ENCODE peak calls at places on chromosomes 13 and 19, in seven cellular contexts. C is PC-9, H is transverse colon, K is upper lobe of right lung, A is ascending aorta, Y is GM12865, N is psoas muscle. U is an unnamed sample.

GRCh38 chr19:47109541-47110375 is 3.8 kb downstream of the ZC3H4 start:
- DNase-seq in C (no peak), H (peak), K (no peak), A (no peak), Y (peak), N (no peak), U (peak)

GRCh38 chr13:19634129-19634740 is 776 bp downstream of the MPHOSPH8 start:
- DNase-seq in C (peak), H (peak), K (no peak), A (no peak), Y (no peak), N (no peak), U (no peak)

GRCh38 chr13:77599351-77599750 is 63.8 kb downstream of the SCEL start:
- DNase-seq in C (no peak), H (no peak), K (no peak), A (no peak), Y (no peak), N (no peak), U (no peak)

GRCh38 chr13:99864627-99864990 is 107.0 kb downstream of the ZIC5 start:
- DNase-seq in C (no peak), H (no peak), K (no peak), A (no peak), Y (no peak), N (no peak), U (no peak)

GRCh38 chr13:40402931-40403412 is 263.5 kb downstream of the FOXO1 start:
- DNase-seq in C (peak), H (no peak), K (no peak), A (no peak), Y (no peak), N (no peak), U (no peak)

GRCh38 chr13:48682452-48682851 is 28.7 kb downstream of the CYSLTR2 start:
- DNase-seq in C (no peak), H (no peak), K (no peak), A (no peak), Y (no peak), N (no peak), U (no peak)

GRCh38 chr13:87052731-87053130 is 618.4 kb upstream of the SLITRK5 start:
- DNase-seq in C (no peak), H (no peak), K (no peak), A (no peak), Y (no peak), N (no peak), U (no peak)

GRCh38 chr13:113491982-113492381 is 1.5 kb upstream of the DCUN1D2 start:
- DNase-seq in C (no peak), H (no peak), K (no peak), A (no peak), Y (no peak), N (no peak), U (no peak)

GRCh38 chr19:55437410-55437809 is 5.7 kb downstream of the SHISA7 start:
- DNase-seq in C (peak), H (no peak), K (peak), A (no peak), Y (no peak), N (peak), U (no peak)

GRCh38 chr19:39156230-39156890 is 30.8 kb downstream of the PAK4 start:
- DNase-seq in C (peak), H (no peak), K (no peak), A (no peak), Y (no peak), N (no peak), U (no peak)

GRCh38 chr19:39126593-39127187 is 1.1 kb downstream of the PAK4 start:
- DNase-seq in C (peak), H (peak), K (no peak), A (no peak), Y (no peak), N (no peak), U (no peak)

GRCh38 chr19:28406237-28406596 is 806.7 kb downstream of the UQCRFS1 start:
- DNase-seq in C (no peak), H (no peak), K (no peak), A (no peak), Y (no peak), N (no peak), U (no peak)

GRCh38 chr13:40986328-40986856 is 32.7 kb downstream of the ELF1 start:
- DNase-seq in C (no peak), H (no peak), K (no peak), A (no peak), Y (no peak), N (no peak), U (no peak)

GRCh38 chr19:31350693-31351211 is 1.5 kb upstream of the TSHZ3 start:
- DNase-seq in C (no peak), H (peak), K (peak), A (no peak), Y (no peak), N (peak), U (no peak)

GRCh38 chr13:42539670-42540069 is 34.3 kb upstream of the TNFSF11 start:
- DNase-seq in C (no peak), H (no peak), K (no peak), A (no peak), Y (no peak), N (no peak), U (no peak)

GRCh38 chr19:41309225-41310030 is 544 bp upstream of the CCDC97 start:
- DNase-seq in C (peak), H (no peak), K (no peak), A (no peak), Y (peak), N (no peak), U (no peak)

GRCh38 chr13:76764429-76764828 is 121.8 kb downstream of the KCTD12 start:
- DNase-seq in C (no peak), H (peak), K (peak), A (peak), Y (no peak), N (peak), U (no peak)

GRCh38 chr19:35788205-35788960 is 13.0 kb downstream of the ARHGAP33 start:
- DNase-seq in C (no peak), H (no peak), K (no peak), A (no peak), Y (no peak), N (no peak), U (no peak)

GRCh38 chr13:111278711-111279110 is 41.7 kb upstream of the TEX29 start:
- DNase-seq in C (no peak), H (no peak), K (no peak), A (no peak), Y (no peak), N (no peak), U (no peak)

GRCh38 chr19:45254044-45254531 is 3.0 kb downstream of the MARK4 start:
- DNase-seq in C (no peak), H (no peak), K (no peak), A (no peak), Y (no peak), N (no peak), U (no peak)

GRCh38 chr19:57664269-57665127 is 4.2 kb upstream of the ZSCAN4 start:
- DNase-seq in C (peak), H (peak), K (peak), A (no peak), Y (no peak), N (peak), U (no peak)

GRCh38 chr19:39138221-39139211 is 12.9 kb downstream of the PAK4 start:
- DNase-seq in C (no peak), H (no peak), K (no peak), A (no peak), Y (no peak), N (no peak), U (no peak)

GRCh38 chr13:60080871-60081270 is 82.9 kb downstream of the DIAPH3 start:
- DNase-seq in C (no peak), H (no peak), K (no peak), A (no peak), Y (no peak), N (no peak), U (no peak)

GRCh38 chr13:109500146-109500773 is 286.1 kb downstream of the IRS2 start:
- DNase-seq in C (no peak), H (no peak), K (no peak), A (no peak), Y (no peak), N (no peak), U (no peak)

GRCh38 chr19:16368385-16369305 is 44.0 kb downstream of the KLF2 start:
- DNase-seq in C (no peak), H (no peak), K (no peak), A (no peak), Y (no peak), N (no peak), U (no peak)

GRCh38 chr13:66210677-66211076 is 1019.5 kb downstream of the PCDH9 start:
- DNase-seq in C (peak), H (no peak), K (no peak), A (no peak), Y (no peak), N (no peak), U (no peak)

GRCh38 chr19:7850429-7850819 is 20.4 kb downstream of the EVI5L start:
- DNase-seq in C (no peak), H (no peak), K (no peak), A (no peak), Y (no peak), N (no peak), U (no peak)

GRCh38 chr19:10086032-10086903 is at the start of gene SHFL:
- DNase-seq in C (peak), H (peak), K (peak), A (no peak), Y (peak), N (peak), U (peak)

GRCh38 chr13:42812311-42812710 is 30.9 kb downstream of the FAM216B start:
- DNase-seq in C (no peak), H (no peak), K (no peak), A (no peak), Y (no peak), N (no peak), U (no peak)

GRCh38 chr19:29485293-29485692 is 40.5 kb upstream of the VSTM2B start:
- DNase-seq in C (no peak), H (no peak), K (peak), A (no peak), Y (no peak), N (no peak), U (no peak)

GRCh38 chr13:50845211-50845610 is 1.7 kb upstream of the DLEU7 start:
- DNase-seq in C (no peak), H (no peak), K (no peak), A (no peak), Y (no peak), N (no peak), U (no peak)

GRCh38 chr13:43848250-43848649 is 31.3 kb downstream of the CCDC122 start:
- DNase-seq in C (no peak), H (no peak), K (no peak), A (no peak), Y (no peak), N (no peak), U (no peak)

GRCh38 chr19:18743281-18743825 is 47.8 kb downstream of the COMP start:
- DNase-seq in C (no peak), H (peak), K (peak), A (no peak), Y (no peak), N (no peak), U (no peak)

GRCh38 chr19:44738603-44739585 is 9.6 kb upstream of the BCL3 start:
- DNase-seq in C (peak), H (peak), K (no peak), A (no peak), Y (peak), N (no peak), U (no peak)

GRCh38 chr13:113489549-113490495 is 689 bp downstream of the DCUN1D2 start:
- DNase-seq in C (peak), H (peak), K (no peak), A (no peak), Y (peak), N (no peak), U (peak)

GRCh38 chr13:103371271-103371670 is 305.1 kb upstream of the SLC10A2 start:
- DNase-seq in C (no peak), H (no peak), K (no peak), A (no peak), Y (no peak), N (no peak), U (no peak)

GRCh38 chr19:18496980-18497256 is 25.0 kb downstream of the ELL start:
- DNase-seq in C (no peak), H (no peak), K (no peak), A (no peak), Y (no peak), N (no peak), U (no peak)

GRCh38 chr19:41327499-41328156 is 17.7 kb downstream of the CCDC97 start:
- DNase-seq in C (peak), H (peak), K (peak), A (no peak), Y (peak), N (peak), U (peak)

GRCh38 chr13:67620665-67621064 is 390.5 kb upstream of the PCDH9 start:
- DNase-seq in C (no peak), H (no peak), K (no peak), A (no peak), Y (no peak), N (no peak), U (no peak)

DNA sequence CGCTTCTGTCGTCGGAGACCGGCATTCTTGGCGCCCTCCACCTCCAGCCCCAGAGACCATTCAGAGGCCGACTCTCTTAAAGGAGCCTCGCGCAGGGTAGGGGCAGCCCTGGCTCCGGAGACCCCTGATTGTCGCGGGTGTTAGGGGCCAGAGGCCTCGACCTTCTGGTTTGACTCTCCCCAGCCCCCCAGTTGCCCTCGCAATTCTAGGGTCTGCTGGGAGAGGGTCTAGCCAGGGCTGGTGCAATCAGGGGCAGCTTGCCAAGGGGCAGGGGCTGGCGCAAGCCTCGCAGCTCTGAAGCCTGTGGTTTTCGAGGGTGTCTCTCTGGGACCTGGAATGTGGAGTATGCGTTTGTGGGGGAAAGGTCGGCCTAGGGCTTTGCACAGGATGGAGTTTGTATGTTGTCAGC is 1.6 kb upstream of the SLC7A10 start:
- DNase-seq in C (no peak), H (no peak), K (peak), A (no peak), Y (no peak), N (no peak), U (no peak)
- H3K4me3 ChIP-seq in C (no peak), H (no peak), K (peak), A (no peak), Y (no peak), N (peak), U (no peak)

GRCh38 chr13:89490661-89491060 is 1819.5 kb downstream of the SLITRK5 start:
- DNase-seq in C (no peak), H (no peak), K (no peak), A (no peak), Y (no peak), N (no peak), U (no peak)
- H3K4me3 ChIP-seq in C (no peak), H (no peak), K (no peak), A (no peak), Y (no peak), N (no peak), U (no peak)

GRCh38 chr13:30928971-30929370 is 3.5 kb upstream of the TEX26 start:
- DNase-seq in C (no peak), H (no peak), K (no peak), A (no peak), Y (no peak), N (no peak), U (no peak)
- H3K4me3 ChIP-seq in C (no peak), H (no peak), K (no peak), A (no peak), Y (no peak), N (no peak), U (no peak)

GRCh38 chr19:944663-945241 is 18.9 kb downstream of the ARID3A start:
- DNase-seq in C (peak), H (peak), K (no peak), A (no peak), Y (no peak), N (no peak), U (no peak)
- H3K4me3 ChIP-seq in C (no peak), H (no peak), K (no peak), A (no peak), Y (no peak), N (no peak), U (no peak)

GRCh38 chr19:2517881-2518601 is 42.1 kb downstream of the GADD45B start:
- DNase-seq in C (no peak), H (no peak), K (no peak), A (no peak), Y (no peak), N (no peak), U (no peak)
- H3K4me3 ChIP-seq in C (no peak), H (no peak), K (no peak), A (no peak), Y (no peak), N (no peak), U (no peak)

DNA sequence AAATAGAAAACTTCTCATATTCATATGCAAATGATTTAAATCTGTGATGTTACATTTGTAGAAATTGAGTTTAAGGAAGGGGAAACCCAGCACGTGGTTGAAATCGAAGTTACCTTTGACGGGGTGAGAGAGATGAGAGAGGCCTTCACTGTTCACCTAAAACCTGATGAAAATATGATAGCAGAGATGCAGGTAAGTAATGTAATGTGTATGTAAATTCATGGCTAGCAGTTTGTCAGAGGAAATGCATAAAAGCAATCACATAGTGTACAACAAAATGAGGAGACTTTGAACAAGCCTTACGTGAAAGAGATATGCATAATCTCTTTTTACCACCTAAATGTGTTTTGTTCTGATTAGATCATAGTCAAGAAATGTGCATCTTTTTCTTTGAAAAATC is 134.6 kb downstream of the STOML3 start:
- DNase-seq in C (no peak), H (no peak), K (no peak), A (no peak), Y (no peak), N (no peak), U (no peak)
- H3K4me3 ChIP-seq in C (no peak), H (no peak), K (no peak), A (no peak), Y (no peak), N (no peak), U (no peak)

GRCh38 chr19:48830965-48831364 is 5.3 kb downstream of the HSD17B14 start:
- DNase-seq in C (no peak), H (no peak), K (no peak), A (no peak), Y (no peak), N (no peak), U (no peak)

GRCh38 chr19:48830088-48830487 is 6.2 kb downstream of the HSD17B14 start:
- DNase-seq in C (no peak), H (no peak), K (no peak), A (no peak), Y (no peak), N (no peak), U (no peak)

GRCh38 chr19:48822514-48822913 is 11.7 kb upstream of the BCAT2 start:
- DNase-seq in C (no peak), H (no peak), K (no peak), A (no peak), Y (no peak), N (no peak), U (no peak)

GRCh38 chr19:48821633-48822032 is 10.8 kb upstream of the BCAT2 start:
- DNase-seq in C (no peak), H (no peak), K (no peak), A (no peak), Y (no peak), N (no peak), U (no peak)

GRCh38 chr19:48826606-48827020 is 9.7 kb downstream of the HSD17B14 start:
- DNase-seq in C (no peak), H (peak), K (peak), A (no peak), Y (no peak), N (no peak), U (no peak)
- H3K4me3 ChIP-seq in C (no peak), H (no peak), K (no peak), A (no peak), Y (no peak), N (no peak), U (no peak)